ENCODE peak calls at places on chromosomes 2 and 18, in five cellular contexts. U is cardiac muscle cell, S is prostate gland, B is spleen, F is psoas muscle. H is an unnamed sample.

GRCh38 chr2:20697322-20697934 is 30.5 kb downstream of the GDF7 start:
- DNase-seq in U (no peak), S (no peak), B (no peak), F (no peak), H (no peak)

GRCh38 chr2:187118331-187119099 is 269.5 kb upstream of the ZSWIM2 start:
- DNase-seq in U (no peak), S (no peak), B (no peak), F (no peak), H (no peak)

GRCh38 chr2:53130441-53130943 is 637.1 kb upstream of the CHAC2 start:
- DNase-seq in U (peak; percentile 70), S (no peak), B (no peak), F (no peak), H (no peak)

GRCh38 chr2:174957049-174957448 is 48.1 kb downstream of the CHN1 start:
- DNase-seq in U (no peak), S (no peak), B (no peak), F (no peak), H (no peak)

GRCh38 chr18:79754022-79754761 is 43.5 kb upstream of the KCNG2 start:
- DNase-seq in U (no peak), S (no peak), B (peak; percentile 69), F (no peak), H (no peak)

GRCh38 chr18:34710430-34711386 is 610 bp downstream of the DTNA start:
- DNase-seq in U (peak; percentile 74), S (no peak), B (no peak), F (no peak), H (no peak)

GRCh38 chr2:43018179-43019024 is 208.0 kb downstream of the ZFP36L2 start:
- DNase-seq in U (peak; percentile 99), S (peak; percentile 39), B (peak; percentile 93), F (peak; percentile 89), H (peak; percentile 96)

GRCh38 chr18:49332679-49333078 is 127.8 kb downstream of the DYM start:
- DNase-seq in U (no peak), S (no peak), B (no peak), F (no peak), H (no peak)

GRCh38 chr2:158460632-158461297 is 4.0 kb downstream of the PKP4 start:
- DNase-seq in U (peak; percentile 30), S (no peak), B (no peak), F (no peak), H (no peak)

GRCh38 chr2:229610871-229611270 is 103.5 kb downstream of the DNER start:
- DNase-seq in U (peak; percentile 48), S (no peak), B (no peak), F (no peak), H (no peak)

DNA sequence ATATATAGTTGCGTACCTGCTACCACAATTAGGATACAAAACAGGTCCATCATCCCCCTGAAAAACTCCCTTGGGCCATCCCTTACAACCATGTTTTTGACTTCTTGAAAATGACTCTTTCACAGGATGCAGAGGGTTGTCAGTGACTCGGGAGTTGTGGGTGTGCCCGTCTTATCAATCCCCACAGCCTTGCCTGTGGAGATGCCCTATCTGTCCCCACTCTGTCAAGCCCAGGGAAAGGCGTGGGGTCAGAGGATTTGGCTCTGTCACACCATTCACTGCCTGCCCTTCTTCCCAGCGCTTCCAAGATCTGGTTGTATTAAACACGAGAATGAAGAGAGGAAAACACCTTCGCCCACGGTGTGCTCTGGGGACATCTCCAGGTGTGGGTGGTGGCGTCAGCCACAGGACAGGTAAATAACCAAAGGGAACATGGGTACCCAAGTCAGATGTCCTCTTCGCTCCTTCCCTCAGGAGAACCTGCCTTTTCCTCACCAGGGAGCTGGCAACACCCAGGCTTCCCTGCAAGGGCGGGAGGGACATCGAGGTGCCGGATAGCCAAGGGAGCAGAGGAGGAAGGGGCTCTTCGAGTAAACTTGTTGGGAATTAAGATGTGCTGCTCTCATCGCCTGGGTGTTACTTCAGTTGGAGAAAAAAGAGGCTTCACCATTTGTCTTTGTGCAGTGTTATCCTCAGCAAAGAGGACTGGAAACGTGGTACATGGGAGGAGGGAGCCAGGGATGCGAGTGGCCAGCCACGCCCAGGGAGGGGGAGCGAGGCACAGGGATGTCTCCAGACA is 100.3 kb downstream of the B3GNT2 start:
- DNase-seq in U (no peak), S (no peak), B (no peak), F (no peak), H (no peak)
- H3K4me3 ChIP-seq in U (no peak overlapping the region), S (no peak overlapping the region), B (no peak overlapping the region), F (no peak overlapping the region), H (no peak overlapping the region)

DNA sequence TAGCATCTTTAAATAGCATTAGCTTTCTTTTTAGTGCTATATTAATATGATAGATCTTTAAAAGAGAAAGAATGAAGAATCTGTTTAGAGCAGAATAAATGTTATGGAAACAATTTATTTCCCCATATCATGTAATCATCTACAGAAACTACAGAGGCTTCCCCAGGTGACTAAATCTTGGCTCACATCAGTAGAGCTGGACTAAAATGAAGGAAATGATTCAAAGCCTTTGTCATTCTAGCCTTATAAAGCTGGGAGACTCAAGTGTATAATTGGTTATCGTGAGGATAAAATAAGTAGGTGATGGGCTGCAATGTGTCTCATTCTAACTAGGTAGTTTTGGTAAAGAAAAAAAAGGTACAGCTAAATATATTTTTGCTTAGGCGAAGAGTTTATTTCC is 83.2 kb upstream of the UNC80 start:
- DNase-seq in U (no peak), S (no peak), B (no peak), F (no peak), H (no peak)
- H3K27ac ChIP-seq in U (no peak overlapping the region), S (no peak overlapping the region), B (no peak overlapping the region), F (no peak overlapping the region), H (no peak overlapping the region)

DNA sequence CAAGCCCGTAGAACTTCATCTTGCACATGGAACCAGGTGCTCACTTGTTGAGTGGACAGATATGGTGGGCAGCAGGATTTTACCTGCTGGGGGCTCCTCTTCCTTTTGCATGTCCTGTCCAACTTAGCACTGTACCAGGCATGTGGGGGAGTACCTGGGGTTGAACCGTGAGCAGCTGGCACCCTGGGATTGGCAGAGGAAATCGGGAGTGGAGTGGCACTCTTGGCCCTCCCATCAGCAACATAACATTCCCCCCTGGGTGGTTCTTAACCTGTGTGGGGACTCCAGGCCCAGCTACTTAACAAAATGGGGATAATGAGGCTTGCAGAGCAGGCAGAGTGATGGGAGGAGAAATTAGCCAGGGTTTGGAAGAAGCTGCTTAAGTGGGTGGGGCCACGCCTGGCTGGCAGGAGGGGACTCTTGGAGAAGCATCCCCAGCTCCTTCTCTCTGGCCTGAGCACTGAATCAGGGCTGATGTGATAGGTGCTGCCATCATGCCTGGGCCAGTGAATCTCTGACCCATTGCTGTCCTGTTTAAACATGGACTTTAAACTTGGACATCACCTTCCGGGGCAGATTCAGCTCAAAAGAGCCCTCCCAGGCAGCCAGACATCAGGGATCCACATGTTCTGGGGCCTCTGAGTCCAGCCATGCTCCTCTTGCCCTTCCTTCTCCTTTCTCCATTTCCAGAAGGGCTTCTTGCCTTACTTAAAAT is 15.5 kb downstream of the FOSL2 start:
- DNase-seq in U (no peak), S (no peak), B (no peak), F (no peak), H (peak; percentile 22)
- H3K36me3 ChIP-seq in U (peaks cover 5% of the 10 kb centered on the region), S (peaks cover 61% of the 10 kb centered on the region), B (peaks cover 92% of the 10 kb centered on the region), F (peaks cover 30% of the 10 kb centered on the region), H (no peaks in the 10 kb centered on the region)

GRCh38 chr2:239319261-239319661 is 81.6 kb downstream of the HDAC4 start:
- DNase-seq in U (no peak), S (no peak), B (peak; percentile 83), F (peak; percentile 59), H (peak; percentile 80)
- H3K4me3 ChIP-seq in U (no peak overlapping the region), S (no peak overlapping the region), B (peak overlapping the region; percentile 8), F (peak overlapping the region; percentile 56), H (no peak overlapping the region)

H was measured in adrenal gland.